ENCODE peak calls at places on chromosomes 11 and 22, in four cellular contexts. Y, S, Q and C are unnamed samples.

GRCh38 chr11:116503216-116504160 is 269.3 kb downstream of the BUD13 start:
- DNase-seq in Y (no peak), S (no peak), Q (no peak), C (no peak)

GRCh38 chr22:50007057-50007511 is 5.5 kb downstream of the IL17REL start:
- DNase-seq in Y (no peak), S (no peak), Q (no peak), C (no peak)

GRCh38 chr11:88523362-88524028 is 186.0 kb upstream of the CTSC start:
- DNase-seq in Y (no peak), S (peak; percentile 74), Q (no peak), C (peak; percentile 9)

GRCh38 chr22:21013742-21014201 is 1.2 kb upstream of the P2RX6 start:
- DNase-seq in Y (no peak), S (no peak), Q (no peak), C (no peak)

GRCh38 chr22:35959121-35959800 is 69.4 kb downstream of the RBFOX2 start:
- DNase-seq in Y (peak; percentile 12), S (no peak), Q (no peak), C (no peak)

GRCh38 chr11:47242596-47243192 is 5.9 kb downstream of the ACP2 start:
- DNase-seq in Y (no peak), S (no peak), Q (no peak), C (no peak)

GRCh38 chr11:114171257-114172054 is 111.9 kb downstream of the ZBTB16 start:
- DNase-seq in Y (no peak), S (no peak), Q (no peak), C (peak; percentile 65)

GRCh38 chr22:44729391-44730012 is 22.9 kb upstream of the ARHGAP8 start:
- DNase-seq in Y (no peak), S (peak; percentile 73), Q (peak; percentile 72), C (peak; percentile 38)

GRCh38 chr22:43000441-43001175 is 14.3 kb downstream of the PACSIN2 start:
- DNase-seq in Y (no peak), S (peak; percentile 62), Q (peak; percentile 67), C (no peak)

GRCh38 chr11:103928040-103928555 is 108.3 kb upstream of the DDI1 start:
- DNase-seq in Y (no peak), S (no peak), Q (no peak), C (no peak)

GRCh38 chr11:75313457-75314272 is 37.8 kb downstream of the ARRB1 start:
- DNase-seq in Y (peak; percentile 39), S (peak; percentile 86), Q (no peak), C (peak; percentile 90)

GRCh38 chr11:124762077-124762623 is at the start of gene ESAM:
- DNase-seq in Y (no peak), S (no peak), Q (no peak), C (no peak)

GRCh38 chr11:11142359-11142758 is 210.7 kb downstream of the CSNK2A3 start:
- DNase-seq in Y (no peak), S (no peak), Q (no peak), C (no peak)

GRCh38 chr22:46052331-46052771 is 75.4 kb upstream of the WNT7B start:
- DNase-seq in Y (no peak), S (no peak), Q (peak; percentile 41), C (no peak)

GRCh38 chr11:92401507-92401906 is 176.9 kb downstream of the FAT3 start:
- DNase-seq in Y (no peak), S (no peak), Q (no peak), C (no peak)

GRCh38 chr22:20624161-20624616 is 116.8 kb downstream of the MED15 start:
- DNase-seq in Y (no peak), S (peak; percentile 15), Q (no peak), C (no peak)

GRCh38 chr11:5808500-5809121 is at the start of gene OR52N2:
- DNase-seq in Y (peak; percentile 30), S (peak; percentile 59), Q (peak; percentile 70), C (peak; percentile 72)

GRCh38 chr11:76391039-76391438 is 9.9 kb downstream of the GVQW3 start:
- DNase-seq in Y (peak; percentile 56), S (no peak), Q (no peak), C (no peak)

GRCh38 chr11:100942016-100942415 is 187.6 kb downstream of the PGR start:
- DNase-seq in Y (peak; percentile 28), S (peak; percentile 32), Q (no peak), C (no peak)

GRCh38 chr11:111540921-111541208 is 345 bp downstream of the LAYN start:
- DNase-seq in Y (no peak), S (no peak), Q (no peak), C (no peak)

GRCh38 chr11:73189315-73189714 is 28.8 kb upstream of the P2RY2 start:
- DNase-seq in Y (no peak), S (no peak), Q (no peak), C (no peak)